ENCODE peak calls at places on chromosomes 4 and X, in four cellular contexts. N is right lobe of liver, W is psoas muscle, E is mammary epithelial cell. P is an unnamed sample. For H3K4me1, the result is how much of the 10 kb centered on the place peaks cover.

GRCh38 chr4:73187325-73187724 is 71.3 kb downstream of the ANKRD17 start:
- DNase-seq in N (no peak), W (no peak), E (no peak), P (no peak)

GRCh38 chrX:10677490-10677889 is 57.1 kb upstream of the MID1 start:
- DNase-seq in N (no peak), W (peak), E (no peak), P (peak)

GRCh38 chrX:68829594-68830485 is 1.0 kb downstream of the EFNB1 start:
- DNase-seq in N (no peak), W (peak), E (no peak), P (peak)

GRCh38 chr4:108029321-108029720 is 39.6 kb downstream of the HADH start:
- DNase-seq in N (no peak), W (no peak), E (no peak), P (no peak)

GRCh38 chrX:12113321-12113720 is 25.0 kb upstream of the FRMPD4 start:
- DNase-seq in N (no peak), W (no peak), E (no peak), P (no peak)

GRCh38 chr4:13654158-13654797 is 26.8 kb upstream of the BOD1L1 start:
- DNase-seq in N (peak), W (peak), E (peak), P (peak)

GRCh38 chr4:140684314-140684713 is 71.9 kb downstream of the TBC1D9 start:
- DNase-seq in N (no peak), W (no peak), E (no peak), P (no peak)

GRCh38 chr4:104491396-104491821 is 3.3 kb downstream of the CXXC4 start:
- DNase-seq in N (peak), W (peak), E (no peak), P (peak)

GRCh38 chrX:30971761-30972603 is 82.9 kb upstream of the TAB3 start:
- DNase-seq in N (no peak), W (no peak), E (peak), P (peak)

GRCh38 chr4:148850257-148850995 is 408.2 kb upstream of the NR3C2 start:
- DNase-seq in N (no peak), W (no peak), E (no peak), P (no peak)

GRCh38 chr4:3491681-3492405 is 28.7 kb downstream of the DOK7 start:
- DNase-seq in N (no peak), W (no peak), E (no peak), P (peak)

GRCh38 chr4:162497564-162498167 is 333.9 kb upstream of the FSTL5 start:
- DNase-seq in N (no peak), W (no peak), E (peak), P (peak)

GRCh38 chrX:121832446-121832845 is 785.0 kb downstream of the GLUD2 start:
- DNase-seq in N (no peak), W (no peak), E (peak), P (peak)

GRCh38 chrX:116238093-116238492 is 67.5 kb downstream of the AGTR2 start:
- DNase-seq in N (no peak), W (no peak), E (peak), P (no peak)

GRCh38 chr4:55036405-55036804 is 89.0 kb downstream of the KDR start:
- DNase-seq in N (no peak), W (no peak), E (peak), P (no peak)

GRCh38 chr4:180665481-180665880 is 1577.7 kb upstream of the TENM3 start:
- DNase-seq in N (no peak), W (no peak), E (no peak), P (no peak)

GRCh38 chr4:89298160-89298559 is 9.4 kb downstream of the GPRIN3 start:
- DNase-seq in N (no peak), W (no peak), E (no peak), P (no peak)

GRCh38 chr4:172725581-172725980 is 443.0 kb upstream of the GALNT7 start:
- DNase-seq in N (no peak), W (no peak), E (no peak), P (no peak)

GRCh38 chr4:83561381-83561780 is 25.5 kb downstream of the GPAT3 start:
- DNase-seq in N (peak), W (no peak), E (peak), P (peak)

GRCh38 chrX:120672389-120672788 is 42.5 kb upstream of the C1GALT1C1 start:
- DNase-seq in N (no peak), W (peak), E (peak), P (peak)

GRCh38 chr4:36064147-36064546 is 180.2 kb downstream of the ARAP2 start:
- DNase-seq in N (no peak), W (no peak), E (peak), P (no peak)

GRCh38 chrX:80667967-80668366 is 141.7 kb downstream of the BRWD3 start:
- DNase-seq in N (no peak), W (no peak), E (no peak), P (no peak)

GRCh38 chr4:100517864-100518341 is at the start of gene EMCN:
- DNase-seq in N (no peak), W (no peak), E (no peak), P (peak)

GRCh38 chr4:55381502-55381901 is 14.3 kb upstream of the TMEM165 start:
- DNase-seq in N (no peak), W (no peak), E (no peak), P (no peak)

GRCh38 chrX:122579521-122579920 is 604.6 kb upstream of the GRIA3 start:
- DNase-seq in N (no peak), W (no peak), E (peak), P (no peak)

GRCh38 chr4:40335508-40335860 is 351 bp downstream of the CHRNA9 start:
- DNase-seq in N (no peak), W (no peak), E (no peak), P (no peak)

GRCh38 chr4:103091601-103092223 is 7.9 kb downstream of the BDH2 start:
- DNase-seq in N (no peak), W (no peak), E (peak), P (peak)

GRCh38 chr4:6199344-6199921 is 916 bp downstream of the JAKMIP1 start:
- DNase-seq in N (no peak), W (no peak), E (peak), P (no peak)

GRCh38 chr4:39319678-39320077 is 46.5 kb downstream of the RFC1 start:
- DNase-seq in N (no peak), W (no peak), E (peak), P (peak)

GRCh38 chrX:1462596-1463251 is 10.0 kb upstream of the ASMTL start:
- DNase-seq in N (no peak), W (no peak), E (no peak), P (peak)

GRCh38 chr4:148834804-148835598 is 392.8 kb upstream of the NR3C2 start:
- DNase-seq in N (no peak), W (no peak), E (peak), P (peak)

GRCh38 chr4:140095694-140096482 is 58.1 kb downstream of the MAML3 start:
- DNase-seq in N (no peak), W (peak), E (peak), P (peak)

GRCh38 chr4:13627185-13627605 is 330 bp downstream of the BOD1L1 start:
- DNase-seq in N (peak), W (peak), E (no peak), P (no peak)

GRCh38 chr4:105555409-105555808 is 3.0 kb downstream of the ARHGEF38 start:
- DNase-seq in N (no peak), W (no peak), E (no peak), P (no peak)

GRCh38 chr4:110196871-110197420 is 1.5 kb downstream of the ELOVL6 start:
- DNase-seq in N (peak), W (peak), E (peak), P (peak)

GRCh38 chrX:102604327-102604726 is 5.0 kb downstream of the ARMCX5 start:
- DNase-seq in N (no peak), W (no peak), E (no peak), P (no peak)

GRCh38 chrX:15619053-15619772 is 18.5 kb upstream of the ACE2 start:
- DNase-seq in N (no peak), W (no peak), E (peak), P (no peak)

GRCh38 chr4:32775049-32775448 is 2054.9 kb downstream of the PCDH7 start:
- DNase-seq in N (no peak), W (no peak), E (no peak), P (peak)

GRCh38 chr4:38119663-38120374 is 159.6 kb downstream of the PTTG2 start:
- DNase-seq in N (no peak), W (no peak), E (peak), P (peak)
- H3K4me1 ChIP-seq in N (under half), W (under half), E (under half), P (under half)

GRCh38 chr4:17027495-17027894 is 129.1 kb upstream of the LDB2 start:
- DNase-seq in N (no peak), W (no peak), E (peak), P (peak)
- H3K4me1 ChIP-seq in N (under half), W (under half), E (under half), P (under half)

DNA sequence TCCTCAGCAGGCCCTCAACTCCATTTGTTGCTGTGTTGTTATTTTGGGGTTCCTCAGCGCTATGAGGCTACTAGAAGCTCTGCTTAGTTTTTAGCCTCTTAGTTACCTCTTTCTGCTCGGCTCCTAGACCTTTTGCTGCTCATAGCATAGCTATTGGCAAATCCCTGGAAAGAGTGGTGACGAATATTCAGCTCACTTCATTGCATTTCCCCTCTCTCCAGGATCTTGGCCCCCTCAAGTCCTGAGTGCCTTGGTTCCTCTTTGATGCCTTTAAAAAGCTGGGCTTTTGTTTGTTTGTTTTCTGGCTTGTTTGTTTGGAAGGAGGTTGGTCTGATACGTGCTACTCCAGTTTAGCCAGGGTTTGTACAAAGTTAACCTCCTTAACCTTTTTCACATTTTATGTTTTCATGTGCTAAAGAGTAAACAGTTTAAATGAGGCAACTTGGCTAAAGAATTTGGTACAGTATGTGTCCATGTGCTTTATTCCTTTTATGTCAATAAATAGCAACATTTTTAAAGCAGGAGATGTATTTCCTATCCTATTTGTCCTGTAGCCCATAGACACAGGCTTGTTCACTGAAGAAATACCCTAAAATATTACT is 31.5 kb downstream of the SMAD1 start:
- DNase-seq in N (no peak), W (no peak), E (no peak), P (no peak)
- H3K4me1 ChIP-seq in N (under half), W (under half), E (under half), P (under half)

GRCh38 chrX:153524234-153524633 is 6.8 kb downstream of the ATP2B3 start:
- DNase-seq in N (no peak), W (no peak), E (no peak), P (no peak)
- H3K4me1 ChIP-seq in N (under half), W (under half), E (under half), P (under half)

GRCh38 chr4:155512069-155512468 is 135.3 kb upstream of the MAP9 start:
- DNase-seq in N (no peak), W (no peak), E (no peak), P (no peak)

GRCh38 chr4:155510771-155511170 is 134.0 kb upstream of the MAP9 start:
- DNase-seq in N (no peak), W (no peak), E (no peak), P (no peak)

GRCh38 chr4:155515444-155515843 is 138.7 kb upstream of the MAP9 start:
- DNase-seq in N (no peak), W (no peak), E (no peak), P (no peak)

GRCh38 chr4:155514628-155515027 is 137.9 kb upstream of the MAP9 start:
- DNase-seq in N (no peak), W (no peak), E (no peak), P (no peak)

DNA sequence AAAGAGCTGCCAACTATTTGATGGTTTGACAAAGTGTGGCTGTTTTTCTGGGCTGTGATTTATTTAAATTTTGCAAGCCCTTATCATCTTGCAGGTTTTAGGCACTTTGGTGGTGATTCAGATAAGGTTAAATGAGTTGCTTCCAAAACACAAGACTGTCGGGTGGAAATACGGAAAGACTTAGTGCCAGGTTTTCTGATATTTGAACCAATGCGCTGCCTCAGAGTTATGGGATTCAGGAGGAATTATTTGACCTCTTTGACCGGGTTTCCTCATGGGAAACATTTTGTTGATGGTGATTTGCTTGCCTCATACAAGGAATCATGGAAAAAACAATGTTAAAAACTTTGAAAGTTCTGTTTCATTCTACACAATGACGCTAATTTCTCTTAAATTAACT is 136.0 kb upstream of the MAP9 start:
- DNase-seq in N (no peak), W (no peak), E (no peak), P (no peak)
- H3K4me1 ChIP-seq in N (under half), W (under half), E (under half), P (under half)

DNA sequence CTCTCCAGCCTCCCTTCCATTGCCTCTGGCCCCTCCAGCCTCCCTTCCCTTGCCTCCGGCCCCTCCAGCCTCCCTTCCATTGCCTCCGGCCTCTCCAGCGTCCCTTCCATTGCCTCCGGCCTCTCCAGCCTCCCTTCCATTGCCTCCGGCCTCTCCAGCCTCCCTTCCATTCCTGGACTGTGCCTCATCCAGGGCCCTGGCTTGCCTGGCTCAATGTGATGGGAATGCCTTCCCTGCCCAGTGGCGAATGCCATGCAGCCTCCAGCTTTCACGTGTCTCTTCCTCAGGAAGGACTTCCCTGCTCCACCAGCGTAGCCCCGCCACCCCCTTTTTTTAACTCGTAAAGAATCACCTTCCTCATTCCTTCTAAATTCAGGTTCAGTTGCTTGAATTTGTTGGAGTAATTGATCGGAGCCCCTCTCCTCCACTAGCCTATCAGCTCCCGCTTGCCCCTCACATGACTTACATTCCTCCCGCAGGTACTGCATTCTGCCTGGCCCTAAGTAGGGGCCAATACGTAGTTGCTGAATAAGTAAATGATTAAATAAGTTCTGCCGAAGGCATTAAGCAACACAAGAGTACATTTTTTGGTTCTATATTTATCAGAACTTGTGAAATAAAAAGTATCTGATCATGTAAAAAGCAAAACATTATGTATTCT is 30.3 kb downstream of the SORBS2 start:
- DNase-seq in N (no peak), W (no peak), E (no peak), P (no peak)
- H3K4me1 ChIP-seq in N (under half), W (under half), E (under half), P (under half)

GRCh38 chr4:113636877-113637276 is 124.7 kb downstream of the CAMK2D start:
- DNase-seq in N (no peak), W (no peak), E (peak), P (no peak)

GRCh38 chr4:113637363-113637762 is 124.2 kb downstream of the CAMK2D start:
- DNase-seq in N (no peak), W (no peak), E (peak), P (peak)

GRCh38 chr4:113636438-113636818 is 125.1 kb downstream of the CAMK2D start:
- DNase-seq in N (no peak), W (no peak), E (no peak), P (no peak)

GRCh38 chr4:113639311-113639710 is 122.2 kb downstream of the CAMK2D start:
- DNase-seq in N (no peak), W (no peak), E (no peak), P (no peak)

GRCh38 chr4:113637823-113638691 is 123.5 kb downstream of the CAMK2D start:
- DNase-seq in N (no peak), W (no peak), E (no peak), P (no peak)
- H3K4me1 ChIP-seq in N (under half), W (under half), E (under half), P (half or more)

DNA sequence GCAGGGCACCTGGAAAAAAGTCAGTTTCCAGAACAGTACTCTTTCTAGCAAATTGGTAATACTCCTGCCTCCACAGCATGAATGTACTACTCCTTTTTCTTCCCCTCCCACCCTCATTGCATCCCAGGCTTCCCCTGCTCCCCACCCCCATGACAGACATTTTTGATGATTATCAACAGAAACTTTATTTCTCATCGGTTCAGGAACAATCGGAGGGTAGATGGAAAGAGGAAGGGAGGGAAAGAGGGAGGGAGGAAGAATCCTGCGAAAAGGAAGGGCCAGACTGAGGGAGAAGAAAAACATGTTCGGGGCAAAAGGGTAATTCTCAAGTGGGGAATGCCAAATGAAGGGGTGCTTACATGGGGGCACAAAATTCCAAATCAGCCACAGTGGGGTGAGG is 705 bp upstream of the CXorf65 start:
- DNase-seq in N (no peak), W (no peak), E (no peak), P (no peak)
- H3K4me1 ChIP-seq in N (under half), W (under half), E (under half), P (under half)

DNA sequence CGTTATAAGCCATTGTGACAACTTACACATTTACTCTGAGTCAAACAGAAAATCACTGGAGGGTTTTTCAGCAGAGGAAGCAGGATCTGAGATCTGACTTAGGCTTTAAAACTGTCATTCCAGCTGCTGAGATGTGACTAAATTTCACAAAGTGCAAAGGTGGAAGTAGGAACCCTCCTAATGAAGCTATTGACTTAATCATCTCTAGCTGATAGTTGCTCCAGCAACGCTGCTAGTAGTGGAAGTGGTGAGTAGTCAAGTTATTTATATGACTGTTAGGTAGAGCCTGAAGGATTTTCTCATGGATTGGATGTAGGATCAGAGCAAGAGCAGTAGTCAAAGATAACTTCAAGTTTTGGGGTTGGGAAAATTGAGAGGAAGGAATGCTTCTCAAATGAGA is 218.6 kb downstream of the GRID2 start:
- DNase-seq in N (no peak), W (no peak), E (no peak), P (no peak)
- H3K4me1 ChIP-seq in N (under half), W (under half), E (under half), P (under half)